ENCODE peak calls at places on chromosomes 12 and 14, in six cellular contexts. Z is CD4-positive, alpha-beta memory T cell; V is IMR-90; J is PC-3; O is adrenal gland; C is A549. W is an unnamed sample.

GRCh38 chr12:102061556-102062418 is at the start of gene WASHC3:
- DNase-seq in V (peak), J (peak), C (peak), O (peak), Z (peak), W (peak)

GRCh38 chr12:122486805-122487426 is 13.8 kb downstream of the ZCCHC8 start:
- DNase-seq in J (peak), O (peak), Z (no peak), V (no peak), C (no peak), W (no peak)

GRCh38 chr14:32818576-32818975 is 120.1 kb upstream of the NPAS3 start:
- DNase-seq in V (no peak), Z (no peak), O (no peak), C (no peak), J (no peak), W (no peak)

GRCh38 chr14:81454572-81455218 is 54.6 kb upstream of the STON2 start:
- DNase-seq in O (no peak), C (no peak), J (no peak), V (no peak), Z (no peak), W (no peak)

GRCh38 chr14:39423793-39424192 is 8.4 kb downstream of the FBXO33 start:
- DNase-seq in C (no peak), O (no peak), J (no peak), Z (no peak), V (no peak), W (no peak)

GRCh38 chr12:51322452-51322851 is 1.5 kb downstream of the BIN2 start:
- DNase-seq in C (no peak), O (no peak), V (no peak), J (no peak), Z (no peak), W (no peak)

GRCh38 chr12:14157129-14157747 is 175.8 kb upstream of the GRIN2B start:
- DNase-seq in C (no peak), V (no peak), Z (no peak), J (no peak), O (no peak), W (no peak)

GRCh38 chr12:112131686-112132085 is 6.3 kb downstream of the TRAFD1 start:
- DNase-seq in O (no peak), V (no peak), Z (no peak), C (no peak), J (no peak), W (no peak)

GRCh38 chr12:51600721-51601120 is 9.7 kb downstream of the SCN8A start:
- DNase-seq in O (no peak), V (no peak), J (peak), Z (no peak), C (no peak), W (no peak)

GRCh38 chr14:90491221-90491867 is 94.5 kb downstream of the CALM1 start:
- DNase-seq in O (peak), C (no peak), Z (no peak), V (peak), J (no peak), W (peak)

GRCh38 chr14:57725399-57726077 is 140.4 kb downstream of the SLC35F4 start:
- DNase-seq in O (no peak), V (no peak), C (no peak), Z (no peak), J (peak), W (peak)

GRCh38 chr14:103699901-103700752 is 15.1 kb downstream of the XRCC3 start:
- DNase-seq in O (peak), C (no peak), V (no peak), Z (peak), J (no peak), W (no peak)

GRCh38 chr12:65968359-65968758 is 144.1 kb downstream of the HMGA2 start:
- DNase-seq in Z (no peak), V (no peak), C (no peak), J (no peak), O (no peak), W (no peak)

GRCh38 chr14:101823081-101823480 is 61.6 kb downstream of the PPP2R5C start:
- DNase-seq in V (peak), J (no peak), Z (peak), C (no peak), O (no peak), W (no peak)

GRCh38 chr14:95652171-95652570 is 34.1 kb upstream of the TCL1B start:
- DNase-seq in Z (no peak), J (no peak), O (no peak), V (no peak), C (no peak), W (no peak)

GRCh38 chr14:24270537-24271133 is 762 bp downstream of the RABGGTA start:
- DNase-seq in Z (no peak), O (peak), V (no peak), C (no peak), J (no peak), W (no peak)

GRCh38 chr12:108798551-108799221 is 58.7 kb downstream of the SSH1 start:
- DNase-seq in V (peak), Z (no peak), O (no peak), J (no peak), C (no peak), W (peak)

GRCh38 chr14:21997300-21997699 is 323.7 kb upstream of the OR4E1 start:
- DNase-seq in O (no peak), V (peak), J (peak), C (no peak), Z (peak), W (peak)

GRCh38 chr14:33509454-33509853 is 441.4 kb downstream of the EGLN3 start:
- DNase-seq in C (no peak), O (no peak), J (peak), Z (no peak), V (no peak), W (no peak)

GRCh38 chr14:100328495-100329163 is 5.5 kb downstream of the SLC25A47 start:
- DNase-seq in J (no peak), O (no peak), V (no peak), Z (no peak), C (no peak), W (no peak)

GRCh38 chr12:88642675-88643431 is 62.6 kb upstream of the KITLG start:
- DNase-seq in V (no peak), O (no peak), J (no peak), C (no peak), Z (no peak), W (no peak)

GRCh38 chr14:50397461-50398196 is 948 bp upstream of the CDKL1 start:
- DNase-seq in J (peak), Z (no peak), V (no peak), C (peak), O (peak), W (no peak)

GRCh38 chr12:27794818-27795584 is 15.0 kb upstream of the MANSC4 start:
- DNase-seq in J (no peak), O (no peak), V (peak), C (no peak), Z (no peak), W (no peak)

GRCh38 chr12:56307221-56307965 is 7.3 kb upstream of the CS start:
- DNase-seq in O (no peak), V (no peak), J (no peak), Z (no peak), C (no peak), W (no peak)

GRCh38 chr14:103361868-103362267 is 23.3 kb upstream of the MARK3 start:
- DNase-seq in Z (no peak), V (peak), J (peak), O (peak), C (peak), W (peak)

GRCh38 chr14:102182190-102182589 is 42.5 kb downstream of the WDR20 start:
- DNase-seq in O (no peak), V (peak), Z (no peak), C (no peak), J (peak), W (peak)

GRCh38 chr12:57810450-57810849 is 8.1 kb downstream of the AVIL start:
- DNase-seq in C (no peak), Z (no peak), J (peak), V (peak), O (no peak), W (no peak)

GRCh38 chr12:96140110-96140509 is 54.1 kb upstream of the ELK3 start:
- DNase-seq in Z (no peak), V (peak), O (no peak), J (peak), C (no peak), W (peak)

GRCh38 chr14:73714656-73715081 is 485 bp upstream of the PNMA1 start:
- DNase-seq in J (peak), Z (no peak), V (peak), O (no peak), C (peak), W (no peak)

GRCh38 chr14:75667099-75667498 is 6.1 kb downstream of the TTLL5 start:
- DNase-seq in J (no peak), O (no peak), V (no peak), C (no peak), Z (no peak), W (no peak)

GRCh38 chr14:96145116-96145864 is 59.3 kb upstream of the BDKRB2 start:
- DNase-seq in J (peak), Z (no peak), V (peak), C (no peak), O (no peak), W (peak)

GRCh38 chr14:99659333-99659741 is 14.4 kb downstream of the HHIPL1 start:
- DNase-seq in J (no peak), O (no peak), V (no peak), C (no peak), Z (no peak), W (no peak)

GRCh38 chr14:60313093-60313492 is 64.1 kb downstream of the PPM1A start:
- DNase-seq in J (no peak), V (no peak), O (no peak), C (no peak), Z (no peak), W (no peak)

GRCh38 chr12:15155271-15155670 is 65.9 kb downstream of the RERG start:
- DNase-seq in O (no peak), C (no peak), J (no peak), Z (no peak), V (no peak), W (no peak)

GRCh38 chr12:88549929-88550328 is 30.3 kb downstream of the KITLG start:
- DNase-seq in C (no peak), J (no peak), O (no peak), Z (no peak), V (no peak), W (no peak)

GRCh38 chr12:109240365-109240764 is 68.7 kb downstream of the FOXN4 start:
- DNase-seq in C (no peak), J (no peak), Z (no peak), O (no peak), V (no peak), W (no peak)

GRCh38 chr12:27818421-27818918 is 38.4 kb upstream of the MANSC4 start:
- DNase-seq in O (peak), C (no peak), Z (no peak), J (peak), V (peak), W (no peak)

GRCh38 chr12:96399919-96400630 is at the start of gene CDK17:
- DNase-seq in J (peak), Z (peak), O (peak), V (peak), C (peak), W (peak)

DNA sequence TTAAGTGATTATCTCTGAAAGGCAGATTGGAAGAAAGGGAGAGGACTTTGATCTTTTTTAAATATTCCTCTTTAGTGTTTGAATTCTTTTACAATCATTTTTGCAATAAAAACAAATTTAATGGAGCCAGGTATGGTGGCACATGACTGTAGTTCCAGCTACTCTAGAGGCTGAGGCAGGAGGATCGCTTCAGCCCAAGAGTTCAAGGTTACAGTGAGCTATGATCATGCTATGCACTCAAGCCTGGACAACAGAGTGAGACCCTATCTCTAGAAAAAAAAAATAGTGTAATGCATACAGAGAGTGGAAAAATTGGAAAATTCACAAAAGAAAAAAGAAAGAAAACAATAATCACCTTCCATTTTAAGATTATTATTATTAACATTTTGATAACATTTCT is 15.2 kb upstream of the HECTD1 start:
- DNase-seq in V (no peak), Z (no peak), C (no peak), J (no peak), O (no peak), W (no peak)
- H3K27ac ChIP-seq in V (no peak), Z (no peak), C (no peak), J (no peak), O (no peak), W (no peak)

DNA sequence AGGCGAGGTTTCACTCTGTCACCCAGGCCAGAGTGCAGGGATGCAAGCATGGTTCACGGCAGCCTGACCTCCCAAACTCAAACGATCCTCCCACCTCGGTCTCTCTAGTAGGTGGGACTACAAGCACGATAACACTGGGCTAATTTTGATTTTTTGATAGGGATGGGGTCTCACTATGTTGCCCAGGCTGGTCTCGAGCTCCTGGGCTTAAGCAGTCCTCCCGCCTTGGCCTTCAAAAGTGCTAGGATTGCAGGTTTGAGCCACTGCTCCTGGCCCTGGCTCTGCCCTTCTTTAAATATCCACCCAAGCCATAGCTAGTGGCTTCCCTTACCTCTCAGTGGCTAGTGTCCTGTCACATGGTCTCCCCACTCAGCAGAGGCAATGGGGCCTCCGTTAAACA is 17.8 kb downstream of the SFSWAP start:
- DNase-seq in O (no peak), C (no peak), Z (no peak), J (no peak), V (no peak), W (no peak)
- H3K27ac ChIP-seq in O (no peak), C (no peak), Z (no peak), J (no peak), V (no peak), W (no peak)

GRCh38 chr12:54566792-54567191 is 17.4 kb downstream of the PDE1B start:
- DNase-seq in C (no peak), J (no peak), V (no peak), Z (no peak), O (no peak), W (no peak)
- H3K27ac ChIP-seq in C (no peak), J (no peak), V (no peak), Z (no peak), O (no peak), W (no peak)

DNA sequence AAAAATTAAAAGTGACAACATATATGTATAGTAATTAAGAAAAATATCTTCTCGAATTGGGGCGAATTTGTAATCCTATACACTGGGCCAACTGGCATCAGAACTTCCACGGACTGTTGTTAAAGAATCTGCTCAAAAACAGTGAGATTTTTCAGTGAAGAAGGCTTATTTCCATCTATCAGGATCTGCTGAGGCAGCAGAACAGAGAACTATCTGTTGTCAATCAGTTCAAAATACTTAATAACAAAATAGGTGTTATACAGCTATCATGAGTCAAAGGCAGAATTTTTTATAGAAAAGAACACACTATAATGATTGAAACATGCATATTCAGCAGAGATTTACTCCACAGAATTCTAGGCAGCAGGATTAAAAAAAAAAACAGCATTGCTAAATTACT is 41.9 kb downstream of the IFNG-AS1 start:
- DNase-seq in Z (no peak), O (no peak), V (no peak), J (no peak), C (no peak), W (no peak)
- H3K27ac ChIP-seq in Z (no peak), O (no peak), V (no peak), J (no peak), C (no peak), W (no peak)

GRCh38 chr14:54282849-54283248 is 114.0 kb upstream of the CDKN3 start:
- DNase-seq in J (no peak), Z (no peak), V (no peak), O (no peak), C (no peak), W (no peak)
- H3K27ac ChIP-seq in J (no peak), Z (no peak), V (no peak), O (no peak), C (no peak), W (no peak)

GRCh38 chr12:3311491-3312103 is 179.4 kb upstream of the PRMT8 start:
- DNase-seq in C (no peak), J (no peak), O (no peak), Z (no peak), V (no peak), W (no peak)
- H3K27ac ChIP-seq in C (no peak), J (peak), O (no peak), Z (no peak), V (no peak), W (no peak)